ENCODE peak calls at places on chromosome 1, in five cellular contexts. One of them, this sample, is unnamed.

GRCh38 chr1:2468041-2468472 is 8.0 kb upstream of the PLCH2 start:
- DNase-seq in CD4-positive, alpha-beta memory T cell: peak
- DNase-seq in T follicular helper cell: peak
- DNase-seq in effector memory CD4-positive, alpha-beta T cell: peak
- DNase-seq in amniotic stem cell: no peak
- DNase-seq in this sample: no peak

GRCh38 chr1:2801535-2802291 is at the start of gene TTC34:
- DNase-seq in effector memory CD4-positive, alpha-beta T cell: no peak
- DNase-seq in CD4-positive, alpha-beta memory T cell: peak
- DNase-seq in T follicular helper cell: peak
- DNase-seq in amniotic stem cell: no peak
- DNase-seq in this sample: no peak

GRCh38 chr1:78884685-78885452 is 121.7 kb downstream of the ADGRL4 start:
- DNase-seq in CD4-positive, alpha-beta memory T cell: no peak
- DNase-seq in amniotic stem cell: no peak
- DNase-seq in effector memory CD4-positive, alpha-beta T cell: no peak
- DNase-seq in T follicular helper cell: no peak
- DNase-seq in this sample: no peak

GRCh38 chr1:179441456-179441855 is 75.7 kb downstream of the AXDND1 start:
- DNase-seq in T follicular helper cell: no peak
- DNase-seq in CD4-positive, alpha-beta memory T cell: no peak
- DNase-seq in amniotic stem cell: no peak
- DNase-seq in effector memory CD4-positive, alpha-beta T cell: no peak
- DNase-seq in this sample: no peak

GRCh38 chr1:110328274-110328673 is 10.9 kb upstream of the RBM15 start:
- DNase-seq in amniotic stem cell: no peak
- DNase-seq in CD4-positive, alpha-beta memory T cell: no peak
- DNase-seq in effector memory CD4-positive, alpha-beta T cell: no peak
- DNase-seq in T follicular helper cell: no peak
- DNase-seq in this sample: peak

GRCh38 chr1:98794196-98794886 is 132.8 kb downstream of the SNX7 start:
- DNase-seq in effector memory CD4-positive, alpha-beta T cell: peak
- DNase-seq in amniotic stem cell: peak
- DNase-seq in T follicular helper cell: peak
- DNase-seq in CD4-positive, alpha-beta memory T cell: peak
- DNase-seq in this sample: peak

GRCh38 chr1:10692401-10693021 is 103.9 kb downstream of the CASZ1 start:
- DNase-seq in effector memory CD4-positive, alpha-beta T cell: peak
- DNase-seq in CD4-positive, alpha-beta memory T cell: peak
- DNase-seq in amniotic stem cell: no peak
- DNase-seq in T follicular helper cell: peak
- DNase-seq in this sample: peak

GRCh38 chr1:194295690-194296089 is 1109.3 kb upstream of the B3GALT2 start:
- DNase-seq in effector memory CD4-positive, alpha-beta T cell: no peak
- DNase-seq in CD4-positive, alpha-beta memory T cell: peak
- DNase-seq in T follicular helper cell: peak
- DNase-seq in amniotic stem cell: no peak
- DNase-seq in this sample: peak

GRCh38 chr1:206550446-206550845 is 43.1 kb downstream of the RASSF5 start:
- DNase-seq in effector memory CD4-positive, alpha-beta T cell: no peak
- DNase-seq in CD4-positive, alpha-beta memory T cell: no peak
- DNase-seq in T follicular helper cell: no peak
- DNase-seq in amniotic stem cell: no peak
- DNase-seq in this sample: no peak

GRCh38 chr1:19450811-19451564 is 34.4 kb downstream of the CAPZB start:
- DNase-seq in amniotic stem cell: peak
- DNase-seq in CD4-positive, alpha-beta memory T cell: no peak
- DNase-seq in effector memory CD4-positive, alpha-beta T cell: no peak
- DNase-seq in T follicular helper cell: no peak
- DNase-seq in this sample: peak

GRCh38 chr1:8702121-8702520 is 115.3 kb downstream of the RERE start:
- DNase-seq in effector memory CD4-positive, alpha-beta T cell: no peak
- DNase-seq in CD4-positive, alpha-beta memory T cell: no peak
- DNase-seq in amniotic stem cell: no peak
- DNase-seq in T follicular helper cell: no peak
- DNase-seq in this sample: peak

GRCh38 chr1:64072089-64072835 is 131.2 kb upstream of the UBE2U start:
- DNase-seq in amniotic stem cell: no peak
- DNase-seq in CD4-positive, alpha-beta memory T cell: no peak
- DNase-seq in effector memory CD4-positive, alpha-beta T cell: no peak
- DNase-seq in T follicular helper cell: no peak
- DNase-seq in this sample: peak

GRCh38 chr1:24506706-24507422 is 4.2 kb downstream of the RCAN3 start:
- DNase-seq in T follicular helper cell: no peak
- DNase-seq in effector memory CD4-positive, alpha-beta T cell: no peak
- DNase-seq in amniotic stem cell: no peak
- DNase-seq in CD4-positive, alpha-beta memory T cell: peak
- DNase-seq in this sample: no peak

GRCh38 chr1:2049517-2050481 is at the start of gene PRKCZ:
- DNase-seq in T follicular helper cell: peak
- DNase-seq in effector memory CD4-positive, alpha-beta T cell: peak
- DNase-seq in amniotic stem cell: no peak
- DNase-seq in CD4-positive, alpha-beta memory T cell: peak
- DNase-seq in this sample: peak

GRCh38 chr1:19514391-19514831 is 29.1 kb upstream of the CAPZB start:
- DNase-seq in T follicular helper cell: no peak
- DNase-seq in amniotic stem cell: no peak
- DNase-seq in CD4-positive, alpha-beta memory T cell: no peak
- DNase-seq in effector memory CD4-positive, alpha-beta T cell: no peak
- DNase-seq in this sample: no peak

GRCh38 chr1:3188150-3188971 is 119.4 kb downstream of the PRDM16 start:
- DNase-seq in T follicular helper cell: no peak
- DNase-seq in CD4-positive, alpha-beta memory T cell: no peak
- DNase-seq in amniotic stem cell: no peak
- DNase-seq in effector memory CD4-positive, alpha-beta T cell: no peak
- DNase-seq in this sample: no peak

GRCh38 chr1:235397733-235398132 is 30.5 kb downstream of the TBCE start:
- DNase-seq in amniotic stem cell: peak
- DNase-seq in CD4-positive, alpha-beta memory T cell: no peak
- DNase-seq in T follicular helper cell: no peak
- DNase-seq in effector memory CD4-positive, alpha-beta T cell: no peak
- DNase-seq in this sample: peak

GRCh38 chr1:23394176-23394575 is 24.5 kb upstream of the ZNF436 start:
- DNase-seq in T follicular helper cell: no peak
- DNase-seq in effector memory CD4-positive, alpha-beta T cell: no peak
- DNase-seq in amniotic stem cell: peak
- DNase-seq in CD4-positive, alpha-beta memory T cell: no peak
- DNase-seq in this sample: peak

GRCh38 chr1:3211996-3212395 is 143.0 kb downstream of the PRDM16 start:
- DNase-seq in CD4-positive, alpha-beta memory T cell: no peak
- DNase-seq in amniotic stem cell: no peak
- DNase-seq in effector memory CD4-positive, alpha-beta T cell: no peak
- DNase-seq in T follicular helper cell: no peak
- DNase-seq in this sample: no peak

GRCh38 chr1:66981679-66982078 is 56.9 kb downstream of the MIER1 start:
- DNase-seq in T follicular helper cell: peak
- DNase-seq in CD4-positive, alpha-beta memory T cell: peak
- DNase-seq in amniotic stem cell: no peak
- DNase-seq in effector memory CD4-positive, alpha-beta T cell: peak
- DNase-seq in this sample: no peak

GRCh38 chr1:217027403-217028080 is 304.3 kb upstream of the ESRRG start:
- DNase-seq in amniotic stem cell: no peak
- DNase-seq in CD4-positive, alpha-beta memory T cell: no peak
- DNase-seq in effector memory CD4-positive, alpha-beta T cell: no peak
- DNase-seq in T follicular helper cell: no peak
- DNase-seq in this sample: peak

GRCh38 chr1:64922336-64922735 is 44.0 kb downstream of the JAK1 start:
- DNase-seq in T follicular helper cell: no peak
- DNase-seq in effector memory CD4-positive, alpha-beta T cell: no peak
- DNase-seq in CD4-positive, alpha-beta memory T cell: peak
- DNase-seq in amniotic stem cell: no peak
- DNase-seq in this sample: no peak

GRCh38 chr1:13513063-13513884 is 529 bp downstream of the LRRC38 start:
- DNase-seq in effector memory CD4-positive, alpha-beta T cell: no peak
- DNase-seq in CD4-positive, alpha-beta memory T cell: no peak
- DNase-seq in amniotic stem cell: no peak
- DNase-seq in T follicular helper cell: no peak
- DNase-seq in this sample: no peak

GRCh38 chr1:32353886-32354570 is 8.3 kb downstream of the FAM229A start:
- DNase-seq in T follicular helper cell: no peak
- DNase-seq in CD4-positive, alpha-beta memory T cell: no peak
- DNase-seq in amniotic stem cell: no peak
- DNase-seq in effector memory CD4-positive, alpha-beta T cell: no peak
- DNase-seq in this sample: no peak

GRCh38 chr1:229870381-229870780 is 196.7 kb upstream of the GALNT2 start:
- DNase-seq in CD4-positive, alpha-beta memory T cell: no peak
- DNase-seq in effector memory CD4-positive, alpha-beta T cell: no peak
- DNase-seq in T follicular helper cell: no peak
- DNase-seq in amniotic stem cell: no peak
- DNase-seq in this sample: no peak

GRCh38 chr1:167899253-167899681 is 14.7 kb downstream of the ADCY10 start:
- DNase-seq in CD4-positive, alpha-beta memory T cell: no peak
- DNase-seq in amniotic stem cell: no peak
- DNase-seq in effector memory CD4-positive, alpha-beta T cell: no peak
- DNase-seq in T follicular helper cell: no peak
- DNase-seq in this sample: no peak

GRCh38 chr1:206808615-206809014 is 36.3 kb upstream of the IL10 start:
- DNase-seq in T follicular helper cell: peak
- DNase-seq in amniotic stem cell: no peak
- DNase-seq in CD4-positive, alpha-beta memory T cell: peak
- DNase-seq in effector memory CD4-positive, alpha-beta T cell: no peak
- DNase-seq in this sample: peak

GRCh38 chr1:12034381-12034801 is 15.1 kb downstream of the MIIP start:
- DNase-seq in T follicular helper cell: no peak
- DNase-seq in CD4-positive, alpha-beta memory T cell: no peak
- DNase-seq in effector memory CD4-positive, alpha-beta T cell: no peak
- DNase-seq in amniotic stem cell: no peak
- DNase-seq in this sample: no peak

GRCh38 chr1:110425611-110426152 is 18.2 kb upstream of the LAMTOR5 start:
- DNase-seq in CD4-positive, alpha-beta memory T cell: no peak
- DNase-seq in T follicular helper cell: no peak
- DNase-seq in effector memory CD4-positive, alpha-beta T cell: no peak
- DNase-seq in amniotic stem cell: no peak
- DNase-seq in this sample: no peak

GRCh38 chr1:55724551-55725325 is 509.6 kb upstream of the USP24 start:
- DNase-seq in effector memory CD4-positive, alpha-beta T cell: no peak
- DNase-seq in amniotic stem cell: peak
- DNase-seq in CD4-positive, alpha-beta memory T cell: no peak
- DNase-seq in T follicular helper cell: no peak
- DNase-seq in this sample: peak

GRCh38 chr1:2451744-2452582 is 24.1 kb upstream of the PLCH2 start:
- DNase-seq in CD4-positive, alpha-beta memory T cell: no peak
- DNase-seq in effector memory CD4-positive, alpha-beta T cell: no peak
- DNase-seq in T follicular helper cell: no peak
- DNase-seq in amniotic stem cell: peak
- DNase-seq in this sample: peak

GRCh38 chr1:67609572-67609939 is 75.4 kb upstream of the GADD45A start:
- DNase-seq in effector memory CD4-positive, alpha-beta T cell: no peak
- DNase-seq in T follicular helper cell: no peak
- DNase-seq in amniotic stem cell: no peak
- DNase-seq in CD4-positive, alpha-beta memory T cell: no peak
- DNase-seq in this sample: no peak

This sample was measured in bronchial epithelial cell.